ENCODE peak calls at places on chromosomes 1 and 21, in four cellular contexts. D, Y, G and S are unnamed samples.

GRCh38 chr1:161962094-161962887 is 61.4 kb downstream of the OLFML2B start:
- DNase-seq in Y (no peak), G (no peak), D (peak), S (peak)

GRCh38 chr1:7258622-7259135 is 473.4 kb downstream of the CAMTA1 start:
- DNase-seq in D (no peak), Y (no peak), G (no peak), S (no peak)

GRCh38 chr1:243482237-243483022 is 226.6 kb downstream of the SDCCAG8 start:
- DNase-seq in D (no peak), Y (no peak), G (no peak), S (no peak)

GRCh38 chr1:174964261-174964984 is 35.3 kb upstream of the CACYBP start:
- DNase-seq in G (no peak), Y (no peak), D (no peak), S (peak)

GRCh38 chr1:234611153-234611798 is 1.3 kb upstream of the IRF2BP2 start:
- DNase-seq in G (peak), Y (no peak), D (no peak), S (peak)

GRCh38 chr1:113247805-113248204 is 142.5 kb upstream of the MAGI3 start:
- DNase-seq in Y (no peak), G (no peak), D (no peak), S (no peak)

GRCh38 chr1:84888753-84889152 is 4.3 kb downstream of the LPAR3 start:
- DNase-seq in Y (no peak), D (no peak), G (no peak), S (no peak)

GRCh38 chr1:40659649-40659947 is 5.9 kb downstream of the RIMS3 start:
- DNase-seq in Y (no peak), D (no peak), G (no peak), S (no peak)

GRCh38 chr1:95043141-95043980 is 29.4 kb downstream of the ALG14 start:
- DNase-seq in Y (peak), G (peak), D (peak), S (peak)

GRCh38 chr1:218402771-218403110 is 57.6 kb downstream of the TGFB2 start:
- DNase-seq in D (no peak), G (no peak), Y (no peak), S (no peak)

GRCh38 chr1:8595919-8596318 is 221.5 kb downstream of the RERE start:
- DNase-seq in D (no peak), G (no peak), Y (no peak), S (no peak)

GRCh38 chr1:3026581-3027511 is 5.6 kb downstream of the ACTRT2 start:
- DNase-seq in D (no peak), G (no peak), Y (peak), S (no peak)

GRCh38 chr21:31203371-31204054 is 140.5 kb downstream of the TIAM1 start:
- DNase-seq in Y (no peak), D (no peak), G (no peak), S (no peak)

GRCh38 chr1:4108341-4108740 is 208.3 kb upstream of the C1orf174 start:
- DNase-seq in Y (peak), G (no peak), D (no peak), S (no peak)

GRCh38 chr21:15088483-15088882 is 23.7 kb upstream of the NRIP1 start:
- DNase-seq in G (no peak), Y (no peak), D (no peak), S (no peak)

GRCh38 chr1:2158272-2158671 is 36.3 kb downstream of the FAAP20 start:
- DNase-seq in Y (no peak), D (no peak), G (peak), S (no peak)

GRCh38 chr1:31511848-31512615 is 64.3 kb upstream of the TINAGL1 start:
- DNase-seq in D (no peak), G (no peak), Y (no peak), S (no peak)

GRCh38 chr1:6325482-6325881 is 64.6 kb upstream of the GPR153 start:
- DNase-seq in Y (no peak), D (no peak), G (no peak), S (no peak)

GRCh38 chr1:245014247-245015029 is 140.3 kb upstream of the KIF26B start:
- DNase-seq in G (no peak), Y (no peak), D (no peak), S (no peak)

GRCh38 chr1:160365325-160365724 is 1.5 kb upstream of the NHLH1 start:
- DNase-seq in D (no peak), Y (no peak), G (no peak), S (no peak)